ENCODE peak calls at places on chromosome 5, in nine cellular contexts. Y, E, F, M, B, N, T, H and X are unnamed samples.

GRCh38 chr5:140145818-140146522 is 20.2 kb downstream of the IGIP start:
- DNase-seq in B (peak; percentile 48), M (peak; percentile 24), E (peak; percentile 82), T (no peak), N (no peak), F (peak; percentile 63), Y (peak; percentile 92), H (peak; percentile 76), X (no peak)

GRCh38 chr5:143696920-143697319 is 115.0 kb upstream of the HMHB1 start:
- DNase-seq in E (no peak), Y (no peak), B (no peak), T (no peak), M (no peak), N (no peak), H (no peak), F (no peak), X (no peak)

GRCh38 chr5:124924729-124925128 is 178.3 kb upstream of the ZNF608 start:
- DNase-seq in F (no peak), Y (no peak), H (no peak), E (no peak), B (no peak), T (no peak), M (no peak), N (no peak), X (no peak)

GRCh38 chr5:77761606-77762005 is 14.5 kb downstream of the TBCA start:
- DNase-seq in N (no peak), M (peak; percentile 1), E (no peak), T (no peak), B (no peak), H (no peak), Y (no peak), F (no peak), X (no peak)

GRCh38 chr5:73948720-73949119 is 322.7 kb downstream of the ARHGEF28 start:
- DNase-seq in M (no peak), B (peak; percentile 20), N (no peak), F (no peak), Y (no peak), T (peak; percentile 45), E (peak; percentile 16), H (peak; percentile 55), X (no peak)

GRCh38 chr5:142779163-142779562 is 9.0 kb downstream of the ARHGAP26 start:
- DNase-seq in F (no peak), E (no peak), N (no peak), B (no peak), T (no peak), M (no peak), Y (no peak), H (peak; percentile 68), X (no peak)

GRCh38 chr5:176629853-176630680 is at the start of the genes EIF4E1B and SNCB:
- DNase-seq in E (no peak), M (no peak), F (no peak), N (no peak), Y (no peak), H (peak; percentile 43), B (peak; percentile 75), T (no peak), X (no peak)

GRCh38 chr5:53922508-53923498 is 362.4 kb downstream of the NDUFS4 start:
- DNase-seq in F (no peak), M (no peak), N (no peak), B (no peak), Y (no peak), E (no peak), H (no peak), T (no peak), X (no peak)

GRCh38 chr5:157479166-157479565 is 19.2 kb downstream of the NIPAL4 start:
- DNase-seq in T (no peak), M (no peak), B (no peak), N (no peak), E (no peak), Y (no peak), F (no peak), H (no peak), X (no peak)

DNA sequence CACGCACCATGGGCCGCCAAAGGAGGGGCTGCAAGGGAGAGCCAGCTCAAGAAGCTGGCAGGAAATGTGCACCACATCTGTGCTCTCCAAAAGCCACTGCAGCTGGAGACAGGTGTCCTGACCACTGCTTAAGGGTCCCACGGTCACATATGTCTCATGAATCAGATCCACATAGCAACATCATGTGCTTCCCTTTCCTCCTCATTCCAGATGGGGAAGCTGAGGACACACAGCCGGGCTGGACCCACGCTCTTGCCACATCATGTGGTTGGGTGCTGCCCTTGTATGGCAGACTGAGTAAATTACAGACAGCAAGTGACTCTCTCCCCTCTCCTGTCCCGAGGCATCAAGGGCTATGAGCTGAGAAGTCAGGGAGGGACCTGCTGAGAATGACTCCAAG is 58.3 kb downstream of the NSUN2 start:
- DNase-seq in F (no peak), N (no peak), M (no peak), Y (peak; percentile 46), E (no peak), T (no peak), H (no peak), B (no peak), X (no peak)
- TF ChIP-seq CTCF in F (no peak), N (no peak), M (no peak), Y (no peak), E (peak; percentile 22), T (no peak), H (no peak), B (no peak), X (peak; percentile 9)

GRCh38 chr5:132487095-132487428 is 3.5 kb downstream of the IRF1 start:
- DNase-seq in E (no peak), T (no peak), N (no peak), F (no peak), B (no peak), Y (peak; percentile 50), M (no peak), H (no peak), X (no peak)

GRCh38 chr5:132483661-132484385 is 6.8 kb downstream of the IRF1 start:
- DNase-seq in N (no peak), B (no peak), Y (peak; percentile 58), H (no peak), E (no peak), M (no peak), F (peak; percentile 17), T (no peak), X (no peak)

GRCh38 chr5:132484386-132484715 is 6.2 kb downstream of the IRF1 start:
- DNase-seq in F (peak; percentile 16), M (no peak), H (no peak), E (no peak), N (no peak), Y (peak; percentile 45), B (no peak), T (no peak), X (no peak)

GRCh38 chr5:132486318-132487094 is 4.1 kb downstream of the IRF1 start:
- DNase-seq in B (no peak), M (no peak), Y (peak; percentile 80), T (no peak), F (no peak), H (no peak), E (no peak), N (no peak), X (no peak)

GRCh38 chr5:132485641-132486317 is 4.8 kb downstream of the IRF1 start:
- DNase-seq in T (no peak), M (no peak), Y (peak; percentile 74), N (no peak), E (no peak), F (peak; percentile 19), H (no peak), B (no peak), X (no peak)
- H3K4me3 ChIP-seq in T (no peak overlapping the region), M (no peak overlapping the region), Y (no peak overlapping the region), N (no peak overlapping the region), E (no peak overlapping the region), F (no peak overlapping the region), H (no peak overlapping the region), B (no peak overlapping the region), X (no peak overlapping the region)

GRCh38 chr5:75664933-75665332 is 52.3 kb downstream of the POC5 start:
- DNase-seq in N (no peak), F (no peak), B (no peak), M (no peak), T (no peak), H (no peak), E (no peak), Y (no peak), X (no peak)

GRCh38 chr5:75667586-75667985 is 49.7 kb downstream of the POC5 start:
- DNase-seq in B (no peak), N (no peak), T (no peak), M (no peak), F (no peak), H (no peak), E (no peak), Y (no peak), X (no peak)

GRCh38 chr5:75668348-75668895 is 48.8 kb downstream of the POC5 start:
- DNase-seq in M (no peak), B (no peak), E (no peak), N (no peak), Y (no peak), T (no peak), F (no peak), H (no peak), X (no peak)

GRCh38 chr5:75668988-75669760 is 48.1 kb downstream of the POC5 start:
- DNase-seq in F (peak; percentile 33), Y (no peak), T (no peak), N (no peak), M (no peak), E (peak; percentile 26), H (peak; percentile 21), B (no peak), X (peak; percentile 57)

GRCh38 chr5:75666801-75667200 is 50.4 kb downstream of the POC5 start:
- DNase-seq in B (peak; percentile 15), N (no peak), Y (no peak), E (no peak), F (no peak), T (no peak), M (no peak), H (no peak), X (no peak)
- TF ChIP-seq CTCF in B (peak; percentile 18), N (peak; percentile 14), Y (no peak), E (no peak), F (no peak), T (no peak), M (no peak), H (no peak), X (no peak)

GRCh38 chr5:134529460-134529859 is 4.0 kb downstream of the JADE2 start:
- DNase-seq in T (no peak), B (no peak), E (no peak), H (no peak), F (no peak), Y (no peak), N (no peak), M (no peak), X (no peak)
- H3K4me3 ChIP-seq in T (no peak overlapping the region), B (no peak overlapping the region), E (no peak overlapping the region), H (no peak overlapping the region), F (no peak overlapping the region), Y (no peak overlapping the region), N (no peak overlapping the region), M (no peak overlapping the region), X (no peak overlapping the region)